ENCODE peak calls at places on chromosomes 6 and 20, in eight cellular contexts. V is AG04450; S is CD4-positive, alpha-beta T cell; R is right atrium auricular region; E is mammary epithelial cell; X is upper lobe of left lung; Q is left ventricle myocardium inferior; N is ovary. A is an unnamed sample. For H3K27me3, the result is how much of the 10 kb centered on the place peaks cover.

GRCh38 chr6:130018292-130018829 is at the start of gene L3MBTL3:
- DNase-seq in Q (peak), V (peak), E (peak), S (peak), R (peak), N (peak), X (peak), A (peak)

GRCh38 chr6:116828983-116829382 is at the start of gene GPRC6A:
- DNase-seq in E (no peak), N (no peak), V (no peak), Q (no peak), R (no peak), S (no peak), X (no peak), A (no peak)

GRCh38 chr6:27753668-27754407 is 158.4 kb downstream of the OR2B2 start:
- DNase-seq in X (peak), E (peak), Q (peak), R (no peak), V (peak), N (peak), S (peak), A (peak)

GRCh38 chr6:149331871-149332270 is 14.4 kb downstream of the TAB2 start:
- DNase-seq in S (no peak), E (no peak), X (no peak), V (no peak), N (no peak), R (no peak), Q (no peak), A (no peak)

GRCh38 chr6:43489277-43490072 is 12.1 kb downstream of the TJAP1 start:
- DNase-seq in E (no peak), Q (no peak), X (no peak), R (no peak), N (no peak), S (no peak), V (no peak), A (no peak)

GRCh38 chr6:81241717-81242116 is 510.8 kb downstream of the TENT5A start:
- DNase-seq in S (no peak), V (peak), N (no peak), Q (no peak), X (no peak), R (no peak), E (peak), A (no peak)

GRCh38 chr6:36615018-36615761 is 21.0 kb downstream of the SRSF3 start:
- DNase-seq in Q (no peak), X (peak), V (peak), N (no peak), E (peak), R (peak), S (no peak), A (peak)

GRCh38 chr6:158279615-158280014 is 32.6 kb upstream of the TULP4 start:
- DNase-seq in X (no peak), N (peak), Q (peak), S (no peak), R (no peak), E (no peak), V (no peak), A (no peak)

GRCh38 chr6:136587527-136587926 is 37.3 kb upstream of the MAP7 start:
- DNase-seq in X (no peak), E (peak), R (no peak), N (no peak), Q (no peak), S (no peak), V (no peak), A (no peak)

GRCh38 chr6:21593927-21594421 is 423 bp downstream of the SOX4 start:
- DNase-seq in X (peak), E (no peak), Q (no peak), S (no peak), V (no peak), R (no peak), N (no peak), A (peak)

GRCh38 chr6:47288245-47289090 is 21.2 kb downstream of the TNFRSF21 start:
- DNase-seq in E (no peak), V (no peak), N (no peak), R (no peak), X (no peak), S (no peak), Q (no peak), A (no peak)

GRCh38 chr20:41123636-41124035 is 13.7 kb upstream of the PLCG1 start:
- DNase-seq in E (no peak), X (no peak), V (no peak), S (no peak), R (no peak), Q (no peak), N (no peak), A (no peak)

GRCh38 chr20:5822569-5822968 is 72.4 kb downstream of the SHLD1 start:
- DNase-seq in V (no peak), R (no peak), X (no peak), S (no peak), E (no peak), Q (no peak), N (no peak), A (no peak)

GRCh38 chr6:2179950-2180349 is 65.5 kb downstream of the GMDS start:
- DNase-seq in Q (no peak), E (peak), R (no peak), S (no peak), V (no peak), N (no peak), X (peak), A (no peak)

GRCh38 chr6:90940812-90941481 is 354.1 kb upstream of the MAP3K7 start:
- DNase-seq in X (no peak), Q (no peak), R (no peak), S (no peak), E (peak), V (peak), N (no peak), A (no peak)

GRCh38 chr20:23548408-23548807 is 19.9 kb downstream of the CST9L start:
- DNase-seq in S (no peak), X (no peak), R (peak), N (no peak), V (no peak), Q (no peak), E (no peak), A (no peak)

GRCh38 chr20:35604444-35604750 is 11.2 kb upstream of the SPAG4 start:
- DNase-seq in R (no peak), N (no peak), S (no peak), E (no peak), V (no peak), X (no peak), Q (no peak), A (peak)

GRCh38 chr6:4521070-4521469 is 255.1 kb upstream of the CDYL start:
- DNase-seq in Q (no peak), S (no peak), R (no peak), E (no peak), V (no peak), X (no peak), N (no peak), A (no peak)

GRCh38 chr6:132749111-132749510 is 8.6 kb downstream of the VNN2 start:
- DNase-seq in Q (no peak), E (no peak), V (no peak), R (no peak), X (no peak), N (no peak), S (no peak), A (no peak)

GRCh38 chr6:104182811-104183210 is 676.9 kb downstream of the HACE1 start:
- DNase-seq in S (no peak), V (no peak), Q (no peak), E (peak), N (no peak), R (no peak), X (no peak), A (no peak)

GRCh38 chr6:94636780-94637385 is 940.5 kb upstream of the MANEA start:
- DNase-seq in S (no peak), Q (no peak), V (no peak), N (no peak), X (no peak), E (peak), R (no peak), A (no peak)

GRCh38 chr6:149032599-149033405 is 284.7 kb upstream of the TAB2 start:
- DNase-seq in N (peak), S (no peak), R (no peak), E (peak), V (peak), X (no peak), Q (no peak), A (no peak)

GRCh38 chr6:4344317-4344899 is 209.0 kb upstream of the ECI2 start:
- DNase-seq in Q (no peak), V (no peak), S (no peak), N (no peak), E (no peak), R (no peak), X (no peak), A (no peak)

GRCh38 chr20:1242099-1242498 is 16.3 kb downstream of the RAD21L1 start:
- DNase-seq in E (no peak), Q (no peak), X (no peak), S (no peak), N (no peak), R (no peak), V (no peak), A (no peak)

GRCh38 chr6:158819977-158820632 is 937 bp upstream of the EZR start:
- DNase-seq in R (peak), S (no peak), E (peak), V (no peak), Q (no peak), X (peak), N (no peak), A (no peak)

GRCh38 chr20:20536240-20536933 is 168.5 kb downstream of the INSM1 start:
- DNase-seq in R (no peak), V (no peak), N (no peak), Q (no peak), X (no peak), S (no peak), E (no peak), A (no peak)

GRCh38 chr6:128569737-128570438 is 49.5 kb upstream of the PTPRK start:
- DNase-seq in X (no peak), E (peak), Q (no peak), R (no peak), V (peak), N (no peak), S (no peak), A (no peak)

DNA sequence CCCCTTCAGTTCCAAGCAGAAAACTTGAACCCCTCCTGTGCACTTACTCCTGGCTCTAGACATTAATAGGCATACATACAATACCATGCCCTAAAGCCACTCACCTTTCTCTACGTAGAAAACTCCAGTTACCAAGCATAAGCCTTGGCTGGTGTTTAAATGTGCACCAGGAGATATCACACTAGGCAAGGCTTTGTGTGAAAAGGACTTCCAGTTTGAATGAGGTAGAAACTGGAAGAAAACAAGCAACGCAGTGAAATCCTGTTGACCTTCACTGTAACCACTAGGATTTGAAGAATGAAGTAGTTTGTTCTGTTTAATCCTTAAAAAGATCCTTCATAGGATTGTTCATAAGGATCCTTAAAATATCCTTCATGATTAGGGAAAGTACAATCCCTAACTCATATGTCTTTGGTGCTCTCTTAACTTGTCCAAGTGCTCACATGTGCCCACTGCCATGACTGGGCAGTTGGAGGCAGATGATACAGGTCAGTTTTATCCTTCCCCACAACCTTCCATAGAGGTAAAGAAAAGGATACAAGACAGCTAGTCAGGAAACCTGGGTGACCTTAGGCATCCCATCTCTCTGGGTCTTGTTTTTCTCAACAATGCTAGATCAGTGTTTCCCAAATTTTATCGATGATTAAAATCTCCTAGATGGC is 9.2 kb upstream of the SCGN start:
- DNase-seq in R (no peak), X (no peak), Q (no peak), V (no peak), N (no peak), S (no peak), E (no peak), A (no peak)
- H3K27me3 ChIP-seq in R (under half), X (under half), Q (under half), V (under half), N (under half), S (half or more), E (under half), A (under half)

DNA sequence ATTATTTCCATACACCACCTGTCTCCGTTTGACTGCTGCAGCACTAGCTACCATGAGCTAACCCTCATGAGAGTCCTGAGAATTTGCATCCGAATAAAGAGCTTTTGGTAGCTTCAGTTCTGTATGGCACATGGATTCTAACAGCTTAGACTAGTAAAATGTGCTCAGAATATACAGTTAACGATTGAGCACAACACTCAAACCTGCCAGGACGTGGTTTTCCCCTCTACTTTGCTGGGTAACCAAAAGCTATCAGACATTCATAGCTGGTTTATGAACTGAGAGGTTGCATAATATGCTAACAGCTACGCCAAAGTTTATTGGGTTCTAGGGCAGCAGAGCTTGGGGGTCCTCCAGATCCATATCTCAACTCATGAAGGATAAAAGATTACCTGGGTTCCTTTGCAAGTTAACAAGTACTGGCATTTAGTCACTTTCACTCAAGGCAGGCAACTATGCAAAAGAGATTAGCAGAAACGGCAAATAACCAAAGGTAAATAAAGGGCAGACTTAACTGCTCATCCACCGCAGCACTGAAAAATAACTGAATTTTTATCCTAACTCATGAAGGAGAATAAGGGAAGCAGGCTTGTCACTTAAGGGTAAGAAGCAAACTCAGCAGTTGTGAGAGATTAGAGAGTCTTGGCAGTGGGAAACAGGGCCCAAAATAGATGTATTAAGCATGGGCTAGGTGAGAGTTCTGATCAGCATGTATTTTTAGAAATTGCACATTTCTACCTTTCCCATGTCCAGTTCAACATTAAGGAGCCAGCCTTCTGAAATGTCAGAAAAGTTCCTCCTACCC is 29.4 kb downstream of the NUDT3 start:
- DNase-seq in N (no peak), X (no peak), V (no peak), S (no peak), Q (no peak), E (no peak), R (no peak), A (no peak)
- TF ChIP-seq CTCF in N (no peak), X (no peak), V (no peak), S (no peak), Q (no peak), E (no peak), R (no peak), A (no peak)

GRCh38 chr20:63466861-63467260 is 5.6 kb downstream of the KCNQ2 start:
- DNase-seq in E (no peak), X (no peak), Q (no peak), V (no peak), S (no peak), R (no peak), N (no peak), A (no peak)
- H3K27me3 ChIP-seq in E (under half), X (under half), Q (half or more), V (under half), S (under half), R (under half), N (under half), A (under half)

GRCh38 chr6:160967833-160968232 is 23.7 kb upstream of the MAP3K4 start:
- DNase-seq in X (no peak), Q (no peak), E (no peak), V (no peak), N (no peak), S (no peak), R (no peak), A (no peak)
- TF ChIP-seq CTCF in X (no peak), Q (no peak), E (no peak), V (no peak), N (no peak), S (no peak), R (no peak), A (no peak)

GRCh38 chr20:37627767-37628130 is 66.1 kb upstream of the CTNNBL1 start:
- DNase-seq in N (no peak), X (no peak), V (no peak), S (no peak), R (no peak), E (no peak), Q (no peak), A (no peak)

GRCh38 chr20:37630161-37630560 is 63.7 kb upstream of the CTNNBL1 start:
- DNase-seq in V (no peak), R (no peak), Q (no peak), N (peak), X (no peak), S (no peak), E (no peak), A (no peak)

GRCh38 chr20:37627060-37627766 is 66.6 kb upstream of the CTNNBL1 start:
- DNase-seq in R (no peak), Q (peak), S (peak), E (peak), X (no peak), N (peak), V (peak), A (no peak)

GRCh38 chr20:37622728-37623127 is 71.1 kb upstream of the CTNNBL1 start:
- DNase-seq in E (no peak), R (no peak), N (no peak), S (no peak), X (no peak), V (no peak), Q (no peak), A (no peak)

GRCh38 chr20:37624963-37625362 is 68.9 kb upstream of the CTNNBL1 start:
- DNase-seq in Q (no peak), V (no peak), X (no peak), N (no peak), R (no peak), E (no peak), S (no peak), A (no peak)
- H3K27me3 ChIP-seq in Q (half or more), V (under half), X (under half), N (under half), R (under half), E (under half), S (under half), A (under half)

GRCh38 chr20:53623127-53623453 is 29.5 kb upstream of the ZNF217 start:
- DNase-seq in R (no peak), N (no peak), S (no peak), V (no peak), X (no peak), E (no peak), Q (no peak), A (no peak)
- TF ChIP-seq CTCF in R (no peak), N (no peak), S (no peak), V (no peak), X (no peak), E (no peak), Q (no peak), A (no peak)

GRCh38 chr20:14319704-14320103 is 17.7 kb downstream of the FLRT3 start:
- DNase-seq in S (no peak), X (no peak), N (no peak), Q (no peak), R (no peak), E (no peak), V (no peak), A (no peak)
- H3K27me3 ChIP-seq in S (under half), X (under half), N (under half), Q (under half), R (under half), E (under half), V (under half), A (under half)

GRCh38 chr20:11980263-11980662 is 62.6 kb downstream of the BTBD3 start:
- DNase-seq in V (no peak), Q (no peak), S (no peak), R (no peak), E (no peak), X (no peak), N (no peak), A (no peak)
- TF ChIP-seq CTCF in V (peak), Q (no peak), S (no peak), R (no peak), E (no peak), X (no peak), N (no peak), A (no peak)

DNA sequence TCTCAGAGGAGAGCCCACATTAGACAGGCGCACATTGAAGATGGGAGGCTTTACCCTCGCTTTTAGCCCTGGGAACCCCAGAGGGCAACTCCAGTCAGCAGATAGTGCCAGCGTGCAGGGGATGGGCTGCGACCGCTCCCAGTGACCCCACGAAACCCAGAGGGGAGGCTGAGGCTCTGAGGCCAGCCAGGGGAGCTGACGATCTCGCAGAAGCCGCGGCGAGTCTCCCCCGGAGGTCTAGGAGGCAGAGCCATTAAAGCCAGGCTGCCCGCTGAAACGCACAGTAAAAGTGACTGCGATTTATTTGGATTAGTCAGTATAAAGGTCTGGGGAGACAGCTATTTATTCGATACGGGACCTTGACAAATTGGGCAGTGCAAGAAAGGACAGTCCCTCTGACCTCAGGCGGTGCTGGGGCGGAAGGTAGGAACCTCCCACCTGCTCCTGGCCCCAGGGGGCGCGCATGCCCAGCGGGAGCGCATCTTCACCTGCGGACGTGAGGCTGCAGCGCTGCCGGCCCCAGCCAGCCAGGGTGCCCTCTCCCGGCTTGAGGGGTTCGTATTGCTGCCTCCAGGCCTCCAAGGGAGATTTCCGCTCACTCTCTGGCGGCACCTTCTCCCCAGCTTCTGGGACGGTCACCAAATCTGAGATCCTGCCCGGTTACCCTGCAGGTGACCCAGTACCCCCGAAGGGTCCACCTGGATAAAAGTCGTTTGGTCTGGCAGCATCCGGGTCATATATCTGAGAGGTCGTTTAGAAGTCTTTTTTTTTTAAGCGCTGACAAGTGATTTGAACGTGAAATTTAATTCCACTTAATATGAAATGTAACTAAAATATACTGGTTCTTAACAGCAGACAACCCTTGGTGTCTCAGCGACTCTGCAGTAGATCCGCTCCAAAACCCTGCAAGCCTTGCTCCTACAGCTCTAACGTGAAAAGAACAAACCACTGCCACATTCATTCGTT is 34.0 kb upstream of the TCF21 start:
- DNase-seq in X (no peak), R (no peak), Q (no peak), V (no peak), S (no peak), N (no peak), E (no peak), A (no peak)
- H3K27me3 ChIP-seq in X (under half), R (under half), Q (half or more), V (under half), S (under half), N (under half), E (under half), A (under half)